ENCODE peak calls at places on chromosomes 2 and 18, in six cellular contexts. One of them, this sample, is unnamed.
A peak's percentile ranks its signal among the peaks of the same experiment; 100 is the strongest.

GRCh38 chr18:21291106-21291505 is 49.1 kb downstream of the GREB1L start:
- DNase-seq in tibial nerve: no peak
- DNase-seq in stimulated activated CD4-positive, alpha-beta T cell treated with anti-CD3 and anti-CD28 coated beads, TNF-alpha, amount 100 ng/mL, for 1 hour: no peak
- DNase-seq in astrocyte of the spinal cord: no peak
- DNase-seq in activated CD4-positive, alpha-beta T cell treated with anti-CD3 and anti-CD28 coated beads, Interleukin-2, amount 10 ng/mL, durations not matched to agents 7 days and 5 days: no peak
- DNase-seq in NCI-H748 treated with DMSO at 0.1 percent for 48 hours: no peak
- DNase-seq in this sample: no peak

GRCh38 chr2:131366643-131367042 is 2.7 kb upstream of the RAB6D start:
- DNase-seq in tibial nerve: no peak
- DNase-seq in stimulated activated CD4-positive, alpha-beta T cell treated with anti-CD3 and anti-CD28 coated beads, TNF-alpha, amount 100 ng/mL, for 1 hour: no peak
- DNase-seq in astrocyte of the spinal cord: no peak
- DNase-seq in activated CD4-positive, alpha-beta T cell treated with anti-CD3 and anti-CD28 coated beads, Interleukin-2, amount 10 ng/mL, durations not matched to agents 7 days and 5 days: no peak
- DNase-seq in NCI-H748 treated with DMSO at 0.1 percent for 48 hours: no peak
- DNase-seq in this sample: no peak

GRCh38 chr18:23155537-23155936 is 20.3 kb downstream of the CABLES1 start:
- DNase-seq in tibial nerve: no peak
- DNase-seq in stimulated activated CD4-positive, alpha-beta T cell treated with anti-CD3 and anti-CD28 coated beads, TNF-alpha, amount 100 ng/mL, for 1 hour: no peak
- DNase-seq in astrocyte of the spinal cord: peak; percentile 20
- DNase-seq in activated CD4-positive, alpha-beta T cell treated with anti-CD3 and anti-CD28 coated beads, Interleukin-2, amount 10 ng/mL, durations not matched to agents 7 days and 5 days: no peak
- DNase-seq in NCI-H748 treated with DMSO at 0.1 percent for 48 hours: no peak
- DNase-seq in this sample: no peak

GRCh38 chr2:155151945-155152344 is 453.4 kb downstream of the KCNJ3 start:
- DNase-seq in tibial nerve: no peak
- DNase-seq in stimulated activated CD4-positive, alpha-beta T cell treated with anti-CD3 and anti-CD28 coated beads, TNF-alpha, amount 100 ng/mL, for 1 hour: no peak
- DNase-seq in astrocyte of the spinal cord: no peak
- DNase-seq in activated CD4-positive, alpha-beta T cell treated with anti-CD3 and anti-CD28 coated beads, Interleukin-2, amount 10 ng/mL, durations not matched to agents 7 days and 5 days: no peak
- DNase-seq in NCI-H748 treated with DMSO at 0.1 percent for 48 hours: no peak
- DNase-seq in this sample: no peak

GRCh38 chr18:45657357-45658335 is 42.4 kb downstream of the SLC14A2 start:
- DNase-seq in tibial nerve: no peak
- DNase-seq in stimulated activated CD4-positive, alpha-beta T cell treated with anti-CD3 and anti-CD28 coated beads, TNF-alpha, amount 100 ng/mL, for 1 hour: no peak
- DNase-seq in astrocyte of the spinal cord: no peak
- DNase-seq in activated CD4-positive, alpha-beta T cell treated with anti-CD3 and anti-CD28 coated beads, Interleukin-2, amount 10 ng/mL, durations not matched to agents 7 days and 5 days: peak; percentile 73
- DNase-seq in NCI-H748 treated with DMSO at 0.1 percent for 48 hours: no peak
- DNase-seq in this sample: no peak

GRCh38 chr18:49731860-49732311 is 81.4 kb downstream of the ACAA2 start:
- DNase-seq in tibial nerve: no peak
- DNase-seq in stimulated activated CD4-positive, alpha-beta T cell treated with anti-CD3 and anti-CD28 coated beads, TNF-alpha, amount 100 ng/mL, for 1 hour: no peak
- DNase-seq in astrocyte of the spinal cord: no peak
- DNase-seq in activated CD4-positive, alpha-beta T cell treated with anti-CD3 and anti-CD28 coated beads, Interleukin-2, amount 10 ng/mL, durations not matched to agents 7 days and 5 days: no peak
- DNase-seq in NCI-H748 treated with DMSO at 0.1 percent for 48 hours: no peak
- DNase-seq in this sample: no peak

GRCh38 chr18:3391704-3392466 is 58.1 kb upstream of the TGIF1 start:
- DNase-seq in tibial nerve: no peak
- DNase-seq in stimulated activated CD4-positive, alpha-beta T cell treated with anti-CD3 and anti-CD28 coated beads, TNF-alpha, amount 100 ng/mL, for 1 hour: no peak
- DNase-seq in astrocyte of the spinal cord: no peak
- DNase-seq in activated CD4-positive, alpha-beta T cell treated with anti-CD3 and anti-CD28 coated beads, Interleukin-2, amount 10 ng/mL, durations not matched to agents 7 days and 5 days: no peak
- DNase-seq in NCI-H748 treated with DMSO at 0.1 percent for 48 hours: no peak
- DNase-seq in this sample: no peak

GRCh38 chr18:66534110-66534509 is 69.8 kb downstream of the CDH19 start:
- DNase-seq in tibial nerve: no peak
- DNase-seq in stimulated activated CD4-positive, alpha-beta T cell treated with anti-CD3 and anti-CD28 coated beads, TNF-alpha, amount 100 ng/mL, for 1 hour: no peak
- DNase-seq in astrocyte of the spinal cord: no peak
- DNase-seq in activated CD4-positive, alpha-beta T cell treated with anti-CD3 and anti-CD28 coated beads, Interleukin-2, amount 10 ng/mL, durations not matched to agents 7 days and 5 days: no peak
- DNase-seq in NCI-H748 treated with DMSO at 0.1 percent for 48 hours: peak; percentile 74
- DNase-seq in this sample: no peak

GRCh38 chr2:126971162-126971480 is 72.4 kb downstream of the TEX51 start:
- DNase-seq in tibial nerve: no peak
- DNase-seq in stimulated activated CD4-positive, alpha-beta T cell treated with anti-CD3 and anti-CD28 coated beads, TNF-alpha, amount 100 ng/mL, for 1 hour: no peak
- DNase-seq in astrocyte of the spinal cord: no peak
- DNase-seq in activated CD4-positive, alpha-beta T cell treated with anti-CD3 and anti-CD28 coated beads, Interleukin-2, amount 10 ng/mL, durations not matched to agents 7 days and 5 days: no peak
- DNase-seq in NCI-H748 treated with DMSO at 0.1 percent for 48 hours: no peak
- DNase-seq in this sample: no peak

GRCh38 chr18:66193938-66194337 is 410.0 kb downstream of the CDH19 start:
- DNase-seq in tibial nerve: no peak
- DNase-seq in stimulated activated CD4-positive, alpha-beta T cell treated with anti-CD3 and anti-CD28 coated beads, TNF-alpha, amount 100 ng/mL, for 1 hour: no peak
- DNase-seq in astrocyte of the spinal cord: no peak
- DNase-seq in activated CD4-positive, alpha-beta T cell treated with anti-CD3 and anti-CD28 coated beads, Interleukin-2, amount 10 ng/mL, durations not matched to agents 7 days and 5 days: no peak
- DNase-seq in NCI-H748 treated with DMSO at 0.1 percent for 48 hours: no peak
- DNase-seq in this sample: no peak

GRCh38 chr2:63000801-63001200 is 49.8 kb upstream of the OTX1 start:
- DNase-seq in tibial nerve: no peak
- DNase-seq in stimulated activated CD4-positive, alpha-beta T cell treated with anti-CD3 and anti-CD28 coated beads, TNF-alpha, amount 100 ng/mL, for 1 hour: no peak
- DNase-seq in astrocyte of the spinal cord: peak; percentile 11
- DNase-seq in activated CD4-positive, alpha-beta T cell treated with anti-CD3 and anti-CD28 coated beads, Interleukin-2, amount 10 ng/mL, durations not matched to agents 7 days and 5 days: no peak
- DNase-seq in NCI-H748 treated with DMSO at 0.1 percent for 48 hours: no peak
- DNase-seq in this sample: no peak

GRCh38 chr2:174051741-174052638 is 86.8 kb upstream of the SP3 start:
- DNase-seq in tibial nerve: no peak
- DNase-seq in stimulated activated CD4-positive, alpha-beta T cell treated with anti-CD3 and anti-CD28 coated beads, TNF-alpha, amount 100 ng/mL, for 1 hour: no peak
- DNase-seq in astrocyte of the spinal cord: peak; percentile 61
- DNase-seq in activated CD4-positive, alpha-beta T cell treated with anti-CD3 and anti-CD28 coated beads, Interleukin-2, amount 10 ng/mL, durations not matched to agents 7 days and 5 days: no peak
- DNase-seq in NCI-H748 treated with DMSO at 0.1 percent for 48 hours: no peak
- DNase-seq in this sample: no peak

GRCh38 chr2:30782124-30782523 is 25.1 kb downstream of the CAPN13 start:
- DNase-seq in tibial nerve: no peak
- DNase-seq in stimulated activated CD4-positive, alpha-beta T cell treated with anti-CD3 and anti-CD28 coated beads, TNF-alpha, amount 100 ng/mL, for 1 hour: no peak
- DNase-seq in astrocyte of the spinal cord: no peak
- DNase-seq in activated CD4-positive, alpha-beta T cell treated with anti-CD3 and anti-CD28 coated beads, Interleukin-2, amount 10 ng/mL, durations not matched to agents 7 days and 5 days: no peak
- DNase-seq in NCI-H748 treated with DMSO at 0.1 percent for 48 hours: no peak
- DNase-seq in this sample: no peak

GRCh38 chr2:207748993-207749392 is 20.7 kb downstream of the FZD5 start:
- DNase-seq in tibial nerve: no peak
- DNase-seq in stimulated activated CD4-positive, alpha-beta T cell treated with anti-CD3 and anti-CD28 coated beads, TNF-alpha, amount 100 ng/mL, for 1 hour: no peak
- DNase-seq in astrocyte of the spinal cord: no peak
- DNase-seq in activated CD4-positive, alpha-beta T cell treated with anti-CD3 and anti-CD28 coated beads, Interleukin-2, amount 10 ng/mL, durations not matched to agents 7 days and 5 days: no peak
- DNase-seq in NCI-H748 treated with DMSO at 0.1 percent for 48 hours: no peak
- DNase-seq in this sample: no peak

GRCh38 chr2:84702941-84703340 is 177.9 kb downstream of the TRABD2A start:
- DNase-seq in tibial nerve: no peak
- DNase-seq in stimulated activated CD4-positive, alpha-beta T cell treated with anti-CD3 and anti-CD28 coated beads, TNF-alpha, amount 100 ng/mL, for 1 hour: no peak
- DNase-seq in astrocyte of the spinal cord: no peak
- DNase-seq in activated CD4-positive, alpha-beta T cell treated with anti-CD3 and anti-CD28 coated beads, Interleukin-2, amount 10 ng/mL, durations not matched to agents 7 days and 5 days: no peak
- DNase-seq in NCI-H748 treated with DMSO at 0.1 percent for 48 hours: no peak
- DNase-seq in this sample: no peak

GRCh38 chr2:134177351-134177931 is 76.4 kb upstream of the MGAT5 start:
- DNase-seq in tibial nerve: no peak
- DNase-seq in stimulated activated CD4-positive, alpha-beta T cell treated with anti-CD3 and anti-CD28 coated beads, TNF-alpha, amount 100 ng/mL, for 1 hour: no peak
- DNase-seq in astrocyte of the spinal cord: peak; percentile 51
- DNase-seq in activated CD4-positive, alpha-beta T cell treated with anti-CD3 and anti-CD28 coated beads, Interleukin-2, amount 10 ng/mL, durations not matched to agents 7 days and 5 days: no peak
- DNase-seq in NCI-H748 treated with DMSO at 0.1 percent for 48 hours: peak; percentile 41
- DNase-seq in this sample: no peak

GRCh38 chr2:70094978-70095832 is 7.9 kb downstream of the PCBP1 start:
- DNase-seq in tibial nerve: no peak
- DNase-seq in stimulated activated CD4-positive, alpha-beta T cell treated with anti-CD3 and anti-CD28 coated beads, TNF-alpha, amount 100 ng/mL, for 1 hour: no peak
- DNase-seq in astrocyte of the spinal cord: peak; percentile 41
- DNase-seq in activated CD4-positive, alpha-beta T cell treated with anti-CD3 and anti-CD28 coated beads, Interleukin-2, amount 10 ng/mL, durations not matched to agents 7 days and 5 days: peak; percentile 74
- DNase-seq in NCI-H748 treated with DMSO at 0.1 percent for 48 hours: no peak
- DNase-seq in this sample: peak; percentile 79

GRCh38 chr18:25982961-25983360 is 107.5 kb downstream of the SS18 start:
- DNase-seq in tibial nerve: no peak
- DNase-seq in stimulated activated CD4-positive, alpha-beta T cell treated with anti-CD3 and anti-CD28 coated beads, TNF-alpha, amount 100 ng/mL, for 1 hour: no peak
- DNase-seq in astrocyte of the spinal cord: no peak
- DNase-seq in activated CD4-positive, alpha-beta T cell treated with anti-CD3 and anti-CD28 coated beads, Interleukin-2, amount 10 ng/mL, durations not matched to agents 7 days and 5 days: no peak
- DNase-seq in NCI-H748 treated with DMSO at 0.1 percent for 48 hours: no peak
- DNase-seq in this sample: no peak

GRCh38 chr2:40690525-40690924 is 238.6 kb upstream of the SLC8A1 start:
- DNase-seq in tibial nerve: no peak
- DNase-seq in stimulated activated CD4-positive, alpha-beta T cell treated with anti-CD3 and anti-CD28 coated beads, TNF-alpha, amount 100 ng/mL, for 1 hour: no peak
- DNase-seq in astrocyte of the spinal cord: no peak
- DNase-seq in activated CD4-positive, alpha-beta T cell treated with anti-CD3 and anti-CD28 coated beads, Interleukin-2, amount 10 ng/mL, durations not matched to agents 7 days and 5 days: no peak
- DNase-seq in NCI-H748 treated with DMSO at 0.1 percent for 48 hours: no peak
- DNase-seq in this sample: no peak

GRCh38 chr2:43142921-43143438 is 83.4 kb downstream of the ZFP36L2 start:
- DNase-seq in tibial nerve: no peak
- DNase-seq in stimulated activated CD4-positive, alpha-beta T cell treated with anti-CD3 and anti-CD28 coated beads, TNF-alpha, amount 100 ng/mL, for 1 hour: no peak
- DNase-seq in astrocyte of the spinal cord: no peak
- DNase-seq in activated CD4-positive, alpha-beta T cell treated with anti-CD3 and anti-CD28 coated beads, Interleukin-2, amount 10 ng/mL, durations not matched to agents 7 days and 5 days: peak; percentile 46
- DNase-seq in NCI-H748 treated with DMSO at 0.1 percent for 48 hours: no peak
- DNase-seq in this sample: no peak

GRCh38 chr2:37886745-37887144 is 38.3 kb upstream of the RMDN2 start:
- DNase-seq in tibial nerve: no peak
- DNase-seq in stimulated activated CD4-positive, alpha-beta T cell treated with anti-CD3 and anti-CD28 coated beads, TNF-alpha, amount 100 ng/mL, for 1 hour: no peak
- DNase-seq in astrocyte of the spinal cord: peak; percentile 83
- DNase-seq in activated CD4-positive, alpha-beta T cell treated with anti-CD3 and anti-CD28 coated beads, Interleukin-2, amount 10 ng/mL, durations not matched to agents 7 days and 5 days: no peak
- DNase-seq in NCI-H748 treated with DMSO at 0.1 percent for 48 hours: no peak
- DNase-seq in this sample: no peak

GRCh38 chr2:131413148-131413747 is 49.3 kb upstream of the RAB6D start:
- DNase-seq in tibial nerve: no peak
- DNase-seq in stimulated activated CD4-positive, alpha-beta T cell treated with anti-CD3 and anti-CD28 coated beads, TNF-alpha, amount 100 ng/mL, for 1 hour: no peak
- DNase-seq in astrocyte of the spinal cord: peak; percentile 71
- DNase-seq in activated CD4-positive, alpha-beta T cell treated with anti-CD3 and anti-CD28 coated beads, Interleukin-2, amount 10 ng/mL, durations not matched to agents 7 days and 5 days: peak; percentile 52
- DNase-seq in NCI-H748 treated with DMSO at 0.1 percent for 48 hours: peak; percentile 45
- DNase-seq in this sample: no peak

GRCh38 chr18:21167641-21168372 is 56.2 kb upstream of the ROCK1 start:
- DNase-seq in tibial nerve: no peak
- DNase-seq in stimulated activated CD4-positive, alpha-beta T cell treated with anti-CD3 and anti-CD28 coated beads, TNF-alpha, amount 100 ng/mL, for 1 hour: no peak
- DNase-seq in astrocyte of the spinal cord: peak; percentile 13
- DNase-seq in activated CD4-positive, alpha-beta T cell treated with anti-CD3 and anti-CD28 coated beads, Interleukin-2, amount 10 ng/mL, durations not matched to agents 7 days and 5 days: no peak
- DNase-seq in NCI-H748 treated with DMSO at 0.1 percent for 48 hours: peak; percentile 99
- DNase-seq in this sample: no peak

GRCh38 chr2:67046568-67046967 is 350.6 kb upstream of the ETAA1 start:
- DNase-seq in tibial nerve: no peak
- DNase-seq in stimulated activated CD4-positive, alpha-beta T cell treated with anti-CD3 and anti-CD28 coated beads, TNF-alpha, amount 100 ng/mL, for 1 hour: no peak
- DNase-seq in astrocyte of the spinal cord: no peak
- DNase-seq in activated CD4-positive, alpha-beta T cell treated with anti-CD3 and anti-CD28 coated beads, Interleukin-2, amount 10 ng/mL, durations not matched to agents 7 days and 5 days: no peak
- DNase-seq in NCI-H748 treated with DMSO at 0.1 percent for 48 hours: no peak
- DNase-seq in this sample: no peak